ENCODE peak calls at places on chromosomes 11 and 22, in four cellular contexts. Z is colonic mucosa, F is Panc1, X is fibroblast of lung. N is an unnamed sample.

GRCh38 chr11:70210051-70210501 is 7.0 kb downstream of the FADD start:
- DNase-seq in Z (no peak), F (no peak), X (peak), N (no peak)

GRCh38 chr11:134033696-134034491 is 35.0 kb upstream of the JAM3 start:
- DNase-seq in Z (peak), F (no peak), X (peak), N (peak)

GRCh38 chr11:133134561-133135173 is 397.6 kb downstream of the OPCML start:
- DNase-seq in Z (peak), F (peak), X (peak), N (peak)

GRCh38 chr11:86978756-86979608 is 23.8 kb upstream of the FZD4 start:
- DNase-seq in Z (no peak), F (no peak), X (peak), N (peak)

GRCh38 chr11:35779409-35779808 is 116.8 kb downstream of the TRIM44 start:
- DNase-seq in Z (no peak), F (no peak), X (no peak), N (no peak)

GRCh38 chr11:86363424-86363823 is 11.3 kb upstream of the CCDC81 start:
- DNase-seq in Z (no peak), F (no peak), X (no peak), N (no peak)

GRCh38 chr11:78131956-78132355 is 7.5 kb downstream of the ALG8 start:
- DNase-seq in Z (no peak), F (no peak), X (no peak), N (no peak)

GRCh38 chr11:78645226-78646202 is 70.8 kb upstream of the NARS2 start:
- DNase-seq in Z (peak), F (peak), X (peak), N (peak)

GRCh38 chr22:38402204-38402603 is 52.8 kb downstream of the KCNJ4 start:
- DNase-seq in Z (no peak), F (no peak), X (no peak), N (peak)

GRCh38 chr11:130551388-130551787 is 102.9 kb downstream of the ADAMTS15 start:
- DNase-seq in Z (no peak), F (no peak), X (no peak), N (no peak)

GRCh38 chr11:120334894-120335462 is 1.2 kb upstream of the ARHGEF12 start:
- DNase-seq in Z (peak), F (no peak), X (peak), N (peak)

GRCh38 chr11:68312117-68312779 is at the start of gene LRP5:
- DNase-seq in Z (no peak), F (no peak), X (no peak), N (peak)

GRCh38 chr11:73989156-73989555 is 6.5 kb upstream of the UCP2 start:
- DNase-seq in Z (no peak), F (no peak), X (no peak), N (no peak)

GRCh38 chr11:4090258-4090657 is 4.3 kb upstream of the RRM1 start:
- DNase-seq in Z (no peak), F (no peak), X (no peak), N (no peak)

GRCh38 chr11:45021692-45022130 is 71.0 kb upstream of the TP53I11 start:
- DNase-seq in Z (peak), F (no peak), X (peak), N (no peak)

GRCh38 chr22:39622881-39623367 is 52.4 kb downstream of the CACNA1I start:
- DNase-seq in Z (peak), F (no peak), X (peak), N (peak)

GRCh38 chr11:19679952-19680823 is 32.4 kb upstream of the NAV2 start:
- DNase-seq in Z (peak), F (peak), X (peak), N (no peak)

GRCh38 chr11:92136792-92137191 is 87.8 kb upstream of the FAT3 start:
- DNase-seq in Z (no peak), F (no peak), X (no peak), N (no peak)

GRCh38 chr11:12186683-12187082 is 76.3 kb downstream of the MICAL2 start:
- DNase-seq in Z (no peak), F (no peak), X (no peak), N (no peak)

GRCh38 chr11:59271811-59272327 is 59.1 kb upstream of the MPEG1 start:
- DNase-seq in Z (no peak), F (no peak), X (no peak), N (no peak)

GRCh38 chr11:19868281-19868821 is 155.7 kb downstream of the NAV2 start:
- DNase-seq in Z (no peak), F (no peak), X (peak), N (no peak)

GRCh38 chr11:126989942-126990715 is 10.4 kb downstream of the KIRREL3 start:
- DNase-seq in Z (peak), F (peak), X (peak), N (peak)

GRCh38 chr11:111561801-111562325 is 21.3 kb downstream of the LAYN start:
- DNase-seq in Z (no peak), F (peak), X (peak), N (no peak)

GRCh38 chr11:2536440-2536989 is 91.7 kb downstream of the KCNQ1 start:
- DNase-seq in Z (no peak), F (no peak), X (no peak), N (no peak)

GRCh38 chr11:22539851-22540376 is 85.7 kb downstream of the FANCF start:
- DNase-seq in Z (no peak), F (no peak), X (peak), N (peak)
- TF ChIP-seq CTCF in Z (no peak), F (peak), X (peak), N (peak)

GRCh38 chr11:17986711-17987220 is 26.1 kb downstream of the SERGEF start:
- DNase-seq in Z (no peak), F (no peak), X (no peak), N (no peak)
- TF ChIP-seq CTCF in Z (no peak), F (no peak), X (peak), N (no peak)

GRCh38 chr11:7536102-7536501 is 22.3 kb downstream of the PPFIBP2 start:
- DNase-seq in Z (peak), F (no peak), X (no peak), N (no peak)
- TF ChIP-seq CTCF in Z (peak), F (peak), X (peak), N (peak)

DNA sequence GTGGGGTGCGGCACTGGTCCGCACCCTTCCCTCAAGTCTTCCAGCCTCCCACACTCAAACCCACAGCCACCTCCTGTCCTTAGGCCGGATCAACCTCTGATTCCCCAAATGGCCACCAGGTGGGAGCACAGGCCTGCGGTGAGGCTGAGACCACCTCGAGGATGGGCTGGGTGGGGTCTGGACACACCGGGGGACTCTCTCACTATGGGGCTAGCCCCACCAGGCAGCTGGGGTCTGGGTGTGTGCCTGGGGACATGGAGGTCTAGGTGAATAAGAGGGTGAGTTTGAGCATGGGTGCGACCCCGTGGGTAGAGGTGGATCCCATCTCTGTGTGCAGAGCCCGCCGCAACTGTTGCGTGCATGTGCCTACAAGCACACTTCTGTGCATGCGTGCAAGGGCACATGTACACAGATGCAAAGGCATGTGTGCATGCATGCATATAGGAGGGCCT is 32.6 kb downstream of the MYO18B start:
- DNase-seq in Z (no peak), F (no peak), X (no peak), N (no peak)
- TF ChIP-seq CTCF in Z (peak), F (peak), X (peak), N (peak)

GRCh38 chr22:29605236-29605850 is 1.9 kb downstream of the NF2 start:
- DNase-seq in Z (no peak), F (no peak), X (no peak), N (no peak)

GRCh38 chr22:29606320-29606719 is 2.9 kb downstream of the NF2 start:
- DNase-seq in Z (no peak), F (no peak), X (no peak), N (no peak)

GRCh38 chr22:29607426-29607825 is 4.0 kb downstream of the NF2 start:
- DNase-seq in Z (no peak), F (no peak), X (no peak), N (no peak)

GRCh38 chr22:29600846-29601245 is 2.6 kb upstream of the NF2 start:
- DNase-seq in Z (no peak), F (no peak), X (no peak), N (no peak)

DNA sequence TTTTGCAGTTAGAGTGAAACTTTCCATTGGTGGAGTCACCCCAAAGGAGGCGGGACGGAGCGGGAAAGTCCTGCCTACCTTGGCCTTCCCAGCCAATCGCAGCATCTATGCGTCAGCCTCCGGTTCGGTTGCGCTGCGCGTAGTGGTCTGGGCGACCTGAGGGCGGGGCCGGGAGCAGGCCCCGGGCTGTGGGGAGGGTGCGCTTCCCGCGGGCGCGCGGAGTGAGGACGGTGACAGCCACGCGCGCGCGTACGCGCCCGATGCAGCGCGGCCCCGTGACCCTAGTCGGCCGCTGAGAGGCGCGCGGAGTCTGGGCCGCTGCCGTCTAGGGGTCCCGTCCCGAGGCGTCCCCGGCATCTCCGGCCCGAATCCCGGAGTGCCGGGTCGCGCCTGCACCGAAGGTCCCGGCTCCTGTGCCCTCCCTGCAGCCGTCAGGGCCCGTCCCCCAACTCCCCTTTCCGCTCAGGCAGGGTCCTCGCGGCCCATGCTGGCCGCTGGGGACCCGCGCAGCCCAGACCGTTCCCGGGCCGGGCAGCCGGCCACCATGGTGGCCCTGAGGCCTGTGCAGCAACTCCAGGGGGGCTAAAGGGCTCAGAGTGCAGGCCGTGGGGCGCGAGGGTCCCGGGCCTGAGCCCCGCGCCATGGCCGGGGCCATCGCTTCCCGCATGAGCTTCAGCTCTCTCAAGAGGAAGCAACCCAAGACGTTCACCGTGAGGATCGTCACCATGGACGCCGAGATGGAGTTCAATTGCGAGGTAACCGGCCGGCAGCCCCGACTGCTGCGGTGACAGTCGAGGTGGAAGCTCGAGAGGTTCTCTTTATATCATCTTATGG is at the start of gene NF2:
- DNase-seq in Z (peak), F (peak), X (peak), N (peak)
- TF ChIP-seq CTCF in Z (no peak), F (no peak), X (no peak), N (peak)

GRCh38 chr22:33274214-33274828 is 216.1 kb upstream of the SYN3 start:
- DNase-seq in Z (peak), F (peak), X (no peak), N (peak)
- TF ChIP-seq CTCF in Z (peak), F (peak), X (peak), N (peak)

DNA sequence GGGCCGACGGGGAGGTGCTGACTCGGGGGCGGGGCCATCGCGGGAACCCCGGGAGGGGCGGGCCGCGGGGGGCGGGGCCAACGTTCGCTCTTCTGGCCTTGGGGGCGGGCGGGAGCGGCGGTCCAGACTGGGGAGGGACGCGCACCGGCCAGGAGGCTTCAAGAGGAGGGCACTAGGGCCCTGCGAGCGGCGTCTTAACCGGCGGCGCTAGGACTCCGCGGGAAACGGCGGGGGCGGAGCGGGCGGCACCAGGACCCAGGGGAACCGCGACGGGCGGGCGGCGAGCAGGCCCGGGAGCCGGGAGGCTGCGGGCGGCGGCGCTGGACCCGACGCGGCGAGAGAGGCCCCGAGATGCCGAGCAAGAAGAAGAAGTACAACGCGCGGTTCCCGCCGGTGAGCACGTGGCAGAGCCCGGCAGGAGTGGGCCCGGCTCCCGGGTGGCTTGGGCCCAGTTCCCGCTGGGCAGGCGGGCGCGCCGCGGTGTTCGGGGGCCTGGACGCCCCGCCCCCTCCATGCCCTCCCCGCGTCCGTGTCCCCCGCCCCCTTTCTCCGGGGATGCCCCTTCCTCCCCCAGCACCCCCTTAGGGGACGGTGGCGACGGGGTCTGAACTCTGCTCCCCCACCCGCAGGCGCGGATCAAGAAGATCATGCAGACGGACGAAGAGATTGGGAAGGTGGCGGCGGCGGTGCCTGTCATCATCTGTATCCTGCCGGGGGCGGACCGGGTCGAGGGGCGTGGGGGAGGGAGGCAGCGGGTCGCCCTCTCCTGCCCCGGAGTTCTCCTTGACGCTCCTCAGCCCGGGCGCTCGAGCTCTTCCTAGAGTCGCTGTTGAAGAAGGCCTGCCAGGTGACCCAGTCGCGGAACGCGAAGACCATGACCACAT is at the start of gene DRAP1:
- DNase-seq in Z (peak), F (no peak), X (peak), N (peak)
- TF ChIP-seq CTCF in Z (no peak), F (no peak), X (no peak), N (no peak)